ENCODE peak calls at places on chromosomes 11 and 22, in six cellular contexts. Q is progenitor cell of endocrine pancreas, E is left cardiac atrium, Z is dermis microvascular lymphatic vessel endothelial cell, H is left ventricle myocardium inferior, C is caudate nucleus. T is an unnamed sample.

GRCh38 chr11:111327908-111328624 is 29.7 kb downstream of the POU2AF3 start:
- DNase-seq in Q (no peak), C (no peak), H (peak; percentile 38), E (no peak), Z (no peak), T (peak; percentile 25)

GRCh38 chr11:106231591-106231990 is 154.1 kb downstream of the AASDHPPT start:
- DNase-seq in H (no peak), C (no peak), Q (no peak), Z (no peak), E (no peak), T (no peak)

GRCh38 chr11:120517390-120518315 is 6.1 kb downstream of the GRIK4 start:
- DNase-seq in Z (no peak), E (no peak), C (no peak), Q (no peak), H (no peak), T (no peak)

GRCh38 chr22:24133187-24133965 is 47.9 kb upstream of the SUSD2 start:
- DNase-seq in H (peak; percentile 25), Q (no peak), E (no peak), C (no peak), Z (no peak), T (no peak)

GRCh38 chr11:60854847-60855725 is 664 bp downstream of the PTGDR2 start:
- DNase-seq in C (no peak), Z (no peak), Q (no peak), E (no peak), H (no peak), T (peak; percentile 23)

GRCh38 chr11:66592457-66593302 is at the start of the genes CCDC87 and CCS:
- DNase-seq in E (peak; percentile 99), Q (peak; percentile 91), H (peak; percentile 99), Z (peak; percentile 88), C (peak; percentile 95), T (peak; percentile 99)

GRCh38 chr11:2777871-2778629 is 78.3 kb upstream of the KCNQ1OT1 start:
- DNase-seq in H (peak; percentile 16), E (peak; percentile 26), Q (peak; percentile 8), C (no peak), Z (no peak), T (peak; percentile 48)

GRCh38 chr11:123194308-123195181 is 503 bp downstream of the CLMP start:
- DNase-seq in Z (no peak), E (no peak), H (no peak), C (no peak), Q (peak; percentile 11), T (peak; percentile 58)

GRCh38 chr22:44422742-44423370 is 75.2 kb downstream of the RTL6 start:
- DNase-seq in E (no peak), Q (no peak), C (no peak), Z (no peak), H (no peak), T (no peak)

GRCh38 chr11:64011371-64011770 is 24.4 kb upstream of the FLRT1 start:
- DNase-seq in Q (no peak), Z (no peak), E (no peak), H (no peak), C (no peak), T (no peak)

GRCh38 chr22:50182176-50183081 is 3.3 kb upstream of the TRABD start:
- DNase-seq in Q (no peak), H (peak; percentile 16), C (no peak), E (no peak), Z (no peak), T (no peak)

GRCh38 chr11:125505518-125505917 is 9.5 kb upstream of the FEZ1 start:
- DNase-seq in Z (no peak), C (no peak), Q (no peak), H (no peak), E (no peak), T (no peak)

GRCh38 chr11:70019576-70020011 is 58.5 kb upstream of the ANO1 start:
- DNase-seq in Z (no peak), H (no peak), C (no peak), E (peak; percentile 32), Q (no peak), T (no peak)

GRCh38 chr11:8068605-8069221 is 12.3 kb upstream of the TUB start:
- DNase-seq in E (peak; percentile 61), C (no peak), H (peak; percentile 46), Z (peak; percentile 56), Q (no peak), T (peak; percentile 70)

GRCh38 chr11:132838621-132839020 is 693.7 kb downstream of the OPCML start:
- DNase-seq in Z (no peak), H (no peak), E (no peak), C (peak; percentile 57), Q (no peak), T (no peak)

GRCh38 chr11:61168858-61169257 is 7.6 kb upstream of the VPS37C start:
- DNase-seq in E (no peak), H (no peak), Z (no peak), Q (no peak), C (no peak), T (no peak)